ENCODE peak calls at places on chromosome 7, in six cellular contexts. One of them, this sample, is unnamed.

GRCh38 chr7:4078580-4078979 is 603.5 kb upstream of the FOXK1 start:
- DNase-seq in neuronal stem cell: no peak
- DNase-seq in IMR-90: no peak
- DNase-seq in mesendoderm: no peak
- DNase-seq in H1: peak; percentile 28
- DNase-seq in mesenchymal stem cell: no peak
- DNase-seq in this sample: no peak

GRCh38 chr7:117458977-117459583 is 20.7 kb upstream of the CFTR start:
- DNase-seq in neuronal stem cell: no peak
- DNase-seq in IMR-90: peak; percentile 44
- DNase-seq in mesendoderm: peak; percentile 34
- DNase-seq in H1: no peak
- DNase-seq in mesenchymal stem cell: peak; percentile 49
- DNase-seq in this sample: no peak

GRCh38 chr7:108345710-108346336 is 110.4 kb downstream of the NRCAM start:
- DNase-seq in neuronal stem cell: no peak
- DNase-seq in IMR-90: no peak
- DNase-seq in mesendoderm: peak; percentile 71
- DNase-seq in H1: no peak
- DNase-seq in mesenchymal stem cell: no peak
- DNase-seq in this sample: no peak

GRCh38 chr7:111012152-111012551 is 78.8 kb upstream of the LRRN3 start:
- DNase-seq in neuronal stem cell: no peak
- DNase-seq in IMR-90: peak; percentile 36
- DNase-seq in mesendoderm: no peak
- DNase-seq in H1: no peak
- DNase-seq in mesenchymal stem cell: no peak
- DNase-seq in this sample: no peak

GRCh38 chr7:25694690-25695089 is 457.3 kb upstream of the NFE2L3 start:
- DNase-seq in neuronal stem cell: no peak
- DNase-seq in IMR-90: no peak
- DNase-seq in mesendoderm: no peak
- DNase-seq in H1: no peak
- DNase-seq in mesenchymal stem cell: no peak
- DNase-seq in this sample: no peak

GRCh38 chr7:23058412-23059096 is 44.6 kb upstream of the HYCC1 start:
- DNase-seq in neuronal stem cell: no peak
- DNase-seq in IMR-90: no peak
- DNase-seq in mesendoderm: no peak
- DNase-seq in H1: no peak
- DNase-seq in mesenchymal stem cell: no peak
- DNase-seq in this sample: no peak

GRCh38 chr7:128921866-128922440 is 11.4 kb upstream of the KCP start:
- DNase-seq in neuronal stem cell: no peak
- DNase-seq in IMR-90: no peak
- DNase-seq in mesendoderm: no peak
- DNase-seq in H1: peak; percentile 44
- DNase-seq in mesenchymal stem cell: no peak
- DNase-seq in this sample: peak; percentile 31

GRCh38 chr7:102244601-102245000 is 42.1 kb upstream of the SH2B2 start:
- DNase-seq in neuronal stem cell: no peak
- DNase-seq in IMR-90: no peak
- DNase-seq in mesendoderm: no peak
- DNase-seq in H1: no peak
- DNase-seq in mesenchymal stem cell: no peak
- DNase-seq in this sample: no peak

GRCh38 chr7:152383341-152384234 is 52.2 kb downstream of the KMT2C start:
- DNase-seq in neuronal stem cell: no peak
- DNase-seq in IMR-90: peak; percentile 95
- DNase-seq in mesendoderm: no peak
- DNase-seq in H1: no peak
- DNase-seq in mesenchymal stem cell: peak; percentile 84
- DNase-seq in this sample: no peak

GRCh38 chr7:99126921-99127553 is 16.9 kb downstream of the SMURF1 start:
- DNase-seq in neuronal stem cell: no peak
- DNase-seq in IMR-90: no peak
- DNase-seq in mesendoderm: peak; percentile 64
- DNase-seq in H1: no peak
- DNase-seq in mesenchymal stem cell: no peak
- DNase-seq in this sample: no peak

GRCh38 chr7:36336380-36336779 is 53.3 kb upstream of the ANLN start:
- DNase-seq in neuronal stem cell: no peak
- DNase-seq in IMR-90: no peak
- DNase-seq in mesendoderm: no peak
- DNase-seq in H1: no peak
- DNase-seq in mesenchymal stem cell: no peak
- DNase-seq in this sample: no peak

GRCh38 chr7:116628971-116629586 is 42.9 kb upstream of the MET start:
- DNase-seq in neuronal stem cell: no peak
- DNase-seq in IMR-90: peak; percentile 13
- DNase-seq in mesendoderm: no peak
- DNase-seq in H1: no peak
- DNase-seq in mesenchymal stem cell: no peak
- DNase-seq in this sample: no peak

GRCh38 chr7:4753610-4754432 is 21.6 kb upstream of the AP5Z1 start:
- DNase-seq in neuronal stem cell: peak; percentile 61
- DNase-seq in IMR-90: peak; percentile 34
- DNase-seq in mesendoderm: peak; percentile 82
- DNase-seq in H1: peak; percentile 95
- DNase-seq in mesenchymal stem cell: peak; percentile 55
- DNase-seq in this sample: peak; percentile 89

GRCh38 chr7:76310102-76310957 is 7.9 kb downstream of the HSPB1 start:
- DNase-seq in neuronal stem cell: no peak
- DNase-seq in IMR-90: no peak
- DNase-seq in mesendoderm: no peak
- DNase-seq in H1: no peak
- DNase-seq in mesenchymal stem cell: no peak
- DNase-seq in this sample: no peak

GRCh38 chr7:2011266-2012043 is 221.3 kb downstream of the MAD1L1 start:
- DNase-seq in neuronal stem cell: no peak
- DNase-seq in IMR-90: no peak
- DNase-seq in mesendoderm: no peak
- DNase-seq in H1: no peak
- DNase-seq in mesenchymal stem cell: no peak
- DNase-seq in this sample: no peak

GRCh38 chr7:103704701-103705100 is 258.7 kb upstream of the SLC26A5 start:
- DNase-seq in neuronal stem cell: no peak
- DNase-seq in IMR-90: no peak
- DNase-seq in mesendoderm: no peak
- DNase-seq in H1: no peak
- DNase-seq in mesenchymal stem cell: no peak
- DNase-seq in this sample: no peak

GRCh38 chr7:156139633-156140032 is 327.4 kb upstream of the SHH start:
- DNase-seq in neuronal stem cell: no peak
- DNase-seq in IMR-90: no peak
- DNase-seq in mesendoderm: no peak
- DNase-seq in H1: no peak
- DNase-seq in mesenchymal stem cell: no peak
- DNase-seq in this sample: no peak

GRCh38 chr7:43390601-43391000 is 192.3 kb upstream of the STK17A start:
- DNase-seq in neuronal stem cell: no peak
- DNase-seq in IMR-90: no peak
- DNase-seq in mesendoderm: peak; percentile 39
- DNase-seq in H1: no peak
- DNase-seq in mesenchymal stem cell: no peak
- DNase-seq in this sample: no peak

GRCh38 chr7:132004528-132004927 is 448.1 kb upstream of the PODXL start:
- DNase-seq in neuronal stem cell: no peak
- DNase-seq in IMR-90: no peak
- DNase-seq in mesendoderm: peak; percentile 53
- DNase-seq in H1: no peak
- DNase-seq in mesenchymal stem cell: no peak
- DNase-seq in this sample: peak; percentile 34

GRCh38 chr7:51242881-51243518 is 73.6 kb downstream of the COBL start:
- DNase-seq in neuronal stem cell: no peak
- DNase-seq in IMR-90: no peak
- DNase-seq in mesendoderm: no peak
- DNase-seq in H1: no peak
- DNase-seq in mesenchymal stem cell: no peak
- DNase-seq in this sample: no peak
- H3K18ac ChIP-seq in neuronal stem cell: no peak overlapping the region
- H3K18ac ChIP-seq in IMR-90: no peak overlapping the region
- H3K18ac ChIP-seq in mesendoderm: no peak overlapping the region
- H3K18ac ChIP-seq in H1: no peak overlapping the region
- H3K18ac ChIP-seq in mesenchymal stem cell: no peak overlapping the region
- H3K18ac ChIP-seq in this sample: no peak overlapping the region

GRCh38 chr7:96121752-96122151 is 200.1 kb downstream of the SLC25A13 start:
- DNase-seq in neuronal stem cell: no peak
- DNase-seq in IMR-90: no peak
- DNase-seq in mesendoderm: peak; percentile 79
- DNase-seq in H1: no peak
- DNase-seq in mesenchymal stem cell: no peak
- DNase-seq in this sample: no peak

GRCh38 chr7:96131525-96131924 is 190.4 kb downstream of the SLC25A13 start:
- DNase-seq in neuronal stem cell: no peak
- DNase-seq in IMR-90: no peak
- DNase-seq in mesendoderm: peak; percentile 57
- DNase-seq in H1: no peak
- DNase-seq in mesenchymal stem cell: no peak
- DNase-seq in this sample: peak; percentile 34

GRCh38 chr7:96127746-96128145 is 194.2 kb downstream of the SLC25A13 start:
- DNase-seq in neuronal stem cell: peak; percentile 15
- DNase-seq in IMR-90: no peak
- DNase-seq in mesendoderm: no peak
- DNase-seq in H1: no peak
- DNase-seq in mesenchymal stem cell: no peak
- DNase-seq in this sample: no peak

GRCh38 chr7:96122746-96123145 is 199.2 kb downstream of the SLC25A13 start:
- DNase-seq in neuronal stem cell: no peak
- DNase-seq in IMR-90: no peak
- DNase-seq in mesendoderm: no peak
- DNase-seq in H1: no peak
- DNase-seq in mesenchymal stem cell: no peak
- DNase-seq in this sample: no peak

GRCh38 chr7:96126382-96126781 is 195.5 kb downstream of the SLC25A13 start:
- DNase-seq in neuronal stem cell: no peak
- DNase-seq in IMR-90: no peak
- DNase-seq in mesendoderm: no peak
- DNase-seq in H1: no peak
- DNase-seq in mesenchymal stem cell: no peak
- DNase-seq in this sample: no peak
- H3K18ac ChIP-seq in neuronal stem cell: no peak overlapping the region
- H3K18ac ChIP-seq in IMR-90: no peak overlapping the region
- H3K18ac ChIP-seq in mesendoderm: no peak overlapping the region
- H3K18ac ChIP-seq in H1: no peak overlapping the region
- H3K18ac ChIP-seq in mesenchymal stem cell: no peak overlapping the region
- H3K18ac ChIP-seq in this sample: no peak overlapping the region

DNA sequence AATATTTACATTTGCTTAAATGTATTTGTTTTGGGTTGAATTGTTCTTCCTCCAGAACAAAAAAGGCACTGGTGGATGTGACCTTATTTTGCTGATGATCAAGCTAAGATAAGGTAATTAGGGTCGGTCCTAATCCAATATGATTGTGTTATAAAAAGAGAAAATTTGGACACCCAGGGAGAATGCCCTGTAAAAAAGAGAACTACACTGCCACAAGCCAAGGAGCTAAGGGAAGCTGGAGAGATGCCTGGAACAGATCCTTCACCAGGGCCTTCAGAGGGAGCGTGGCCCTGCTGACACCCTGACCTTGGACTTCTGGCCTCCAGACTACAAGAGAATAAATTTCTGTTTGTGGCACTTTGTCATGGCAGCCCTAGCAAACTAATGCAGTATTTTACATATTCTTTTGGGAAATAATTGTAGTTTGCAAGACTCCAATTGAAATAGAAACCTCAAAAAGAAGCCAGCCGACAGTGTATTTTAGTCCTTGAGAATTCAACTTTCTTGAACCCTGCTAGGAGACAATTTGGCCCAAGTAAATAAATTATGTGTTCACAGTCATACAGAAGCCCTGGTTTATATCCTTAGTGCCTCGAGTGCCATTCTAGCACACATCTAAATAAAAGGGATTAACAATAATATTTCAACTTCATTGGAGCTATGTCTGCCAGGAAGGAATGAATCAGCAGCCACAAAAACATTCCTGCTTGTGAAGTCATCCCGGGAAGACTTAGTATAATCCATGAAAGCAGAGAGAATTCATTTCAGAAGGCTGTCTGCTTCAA is 164.6 kb downstream of the PKD1L1 start:
- DNase-seq in neuronal stem cell: no peak
- DNase-seq in IMR-90: peak; percentile 98
- DNase-seq in mesendoderm: peak; percentile 55
- DNase-seq in H1: no peak
- DNase-seq in mesenchymal stem cell: peak; percentile 98
- DNase-seq in this sample: no peak
- H3K18ac ChIP-seq in neuronal stem cell: no peak overlapping the region
- H3K18ac ChIP-seq in IMR-90: peak overlapping the region; percentile 96
- H3K18ac ChIP-seq in mesendoderm: no peak overlapping the region
- H3K18ac ChIP-seq in H1: no peak overlapping the region
- H3K18ac ChIP-seq in mesenchymal stem cell: peak overlapping the region; percentile 64
- H3K18ac ChIP-seq in this sample: no peak overlapping the region

DNA sequence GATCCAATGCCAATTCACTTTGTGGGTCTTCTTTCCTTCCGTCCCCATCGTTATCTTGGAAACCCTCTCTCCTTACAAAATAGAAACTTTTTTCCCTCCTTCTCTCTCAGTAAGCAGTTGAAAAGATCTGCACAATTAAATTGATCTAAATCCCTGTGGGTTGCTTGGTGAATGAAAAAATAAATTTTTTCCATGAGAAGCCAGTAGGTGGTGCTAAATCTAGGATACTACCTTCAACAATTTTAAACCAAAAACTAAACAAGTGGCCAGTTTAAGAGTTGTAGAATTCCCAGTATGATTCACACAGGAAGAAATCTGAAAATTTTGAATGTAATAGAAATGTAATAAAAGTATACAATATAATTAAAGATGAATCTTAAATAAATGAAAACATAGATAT is 990.3 kb upstream of the ZNF722 start:
- DNase-seq in neuronal stem cell: no peak
- DNase-seq in IMR-90: no peak
- DNase-seq in mesendoderm: no peak
- DNase-seq in H1: no peak
- DNase-seq in mesenchymal stem cell: no peak
- DNase-seq in this sample: no peak
- H3K18ac ChIP-seq in neuronal stem cell: no peak overlapping the region
- H3K18ac ChIP-seq in IMR-90: no peak overlapping the region
- H3K18ac ChIP-seq in mesendoderm: no peak overlapping the region
- H3K18ac ChIP-seq in H1: no peak overlapping the region
- H3K18ac ChIP-seq in mesenchymal stem cell: no peak overlapping the region
- H3K18ac ChIP-seq in this sample: no peak overlapping the region

GRCh38 chr7:47570649-47571050 is 11.3 kb downstream of the TNS3 start:
- DNase-seq in neuronal stem cell: no peak
- DNase-seq in IMR-90: peak; percentile 84
- DNase-seq in mesendoderm: no peak
- DNase-seq in H1: no peak
- DNase-seq in mesenchymal stem cell: peak; percentile 56
- DNase-seq in this sample: no peak

GRCh38 chr7:47573758-47574472 is 8.0 kb downstream of the TNS3 start:
- DNase-seq in neuronal stem cell: no peak
- DNase-seq in IMR-90: peak; percentile 87
- DNase-seq in mesendoderm: no peak
- DNase-seq in H1: no peak
- DNase-seq in mesenchymal stem cell: peak; percentile 95
- DNase-seq in this sample: no peak

GRCh38 chr7:47571355-47572100 is 10.4 kb downstream of the TNS3 start:
- DNase-seq in neuronal stem cell: no peak
- DNase-seq in IMR-90: peak; percentile 95
- DNase-seq in mesendoderm: peak; percentile 37
- DNase-seq in H1: no peak
- DNase-seq in mesenchymal stem cell: peak; percentile 64
- DNase-seq in this sample: no peak

GRCh38 chr7:47572939-47573757 is 8.8 kb downstream of the TNS3 start:
- DNase-seq in neuronal stem cell: no peak
- DNase-seq in IMR-90: no peak
- DNase-seq in mesendoderm: peak; percentile 46
- DNase-seq in H1: no peak
- DNase-seq in mesenchymal stem cell: no peak
- DNase-seq in this sample: peak; percentile 63

GRCh38 chr7:47572101-47572460 is 9.8 kb downstream of the TNS3 start:
- DNase-seq in neuronal stem cell: no peak
- DNase-seq in IMR-90: no peak
- DNase-seq in mesendoderm: no peak
- DNase-seq in H1: no peak
- DNase-seq in mesenchymal stem cell: no peak
- DNase-seq in this sample: no peak
- H3K18ac ChIP-seq in neuronal stem cell: peak overlapping the region; percentile 89
- H3K18ac ChIP-seq in IMR-90: peak overlapping the region; percentile 53
- H3K18ac ChIP-seq in mesendoderm: no peak overlapping the region
- H3K18ac ChIP-seq in H1: no peak overlapping the region
- H3K18ac ChIP-seq in mesenchymal stem cell: peak overlapping the region; percentile 91
- H3K18ac ChIP-seq in this sample: no peak overlapping the region